ENCODE peak calls at places on chromosomes 5 and 9, in seven cellular contexts. S, H, Y, W, M, I and X are unnamed samples.
A peak's percentile ranks its signal among the peaks of the same experiment; 100 is the strongest.

GRCh38 chr9:122498883-122499288 is 11.7 kb upstream of the OR1J2 start:
- DNase-seq in M (peak; percentile 4), Y (peak; percentile 24), H (peak; percentile 29), I (peak; percentile 78), W (peak; percentile 56), S (peak; percentile 73), X (peak; percentile 66)

GRCh38 chr5:122078116-122078865 is at the start of gene LOX:
- DNase-seq in H (no peak), S (peak; percentile 98), W (no peak), Y (peak; percentile 77), I (peak; percentile 69), M (peak; percentile 87), X (peak; percentile 54)

GRCh38 chr5:64625678-64626077 is 64.6 kb upstream of the SHISAL2B start:
- DNase-seq in S (peak; percentile 28), W (no peak), H (no peak), I (no peak), Y (no peak), M (no peak), X (no peak)

GRCh38 chr5:66820630-66821207 is 224.5 kb downstream of the MAST4 start:
- DNase-seq in I (no peak), S (no peak), H (no peak), M (no peak), Y (no peak), W (no peak), X (no peak)

GRCh38 chr5:134792287-134792686 is 33.7 kb downstream of the DDX46 start:
- DNase-seq in H (no peak), Y (no peak), W (no peak), M (no peak), S (no peak), I (no peak), X (no peak)

GRCh38 chr5:45109636-45110035 is 300.9 kb downstream of the MRPS30 start:
- DNase-seq in S (no peak), W (no peak), H (no peak), I (peak; percentile 42), M (no peak), Y (no peak), X (no peak)

GRCh38 chr9:16062542-16063240 is 509.8 kb downstream of the CCDC171 start:
- DNase-seq in I (no peak), H (peak; percentile 6), W (no peak), S (peak; percentile 88), M (no peak), Y (no peak), X (peak; percentile 97)

GRCh38 chr5:57676228-57677098 is 193.9 kb upstream of the ACTBL2 start:
- DNase-seq in W (no peak), Y (no peak), S (no peak), I (no peak), M (peak; percentile 24), H (no peak), X (peak; percentile 3)

GRCh38 chr5:173633304-173633703 is 16.9 kb upstream of the BOD1 start:
- DNase-seq in M (no peak), Y (no peak), I (no peak), S (no peak), H (no peak), W (no peak), X (no peak)

GRCh38 chr5:4684946-4685345 is 455.2 kb upstream of the ADAMTS16 start:
- DNase-seq in S (no peak), M (no peak), H (no peak), I (no peak), Y (no peak), W (no peak), X (no peak)

GRCh38 chr5:180122875-180123274 is 51.3 kb upstream of the RNF130 start:
- DNase-seq in W (no peak), H (no peak), I (no peak), S (no peak), M (no peak), Y (no peak), X (no peak)

GRCh38 chr9:34992376-34992951 is 2.9 kb downstream of the DNAJB5 start:
- DNase-seq in H (peak; percentile 22), I (no peak), M (peak; percentile 78), S (peak; percentile 94), W (no peak), Y (peak; percentile 8), X (peak; percentile 80)

GRCh38 chr5:60844429-60844890 is 391 bp upstream of the ELOVL7 start:
- DNase-seq in Y (no peak), M (no peak), W (no peak), H (peak; percentile 16), I (peak; percentile 71), S (peak; percentile 41), X (no peak)

GRCh38 chr9:104075801-104076753 is 18.0 kb upstream of the SMC2 start:
- DNase-seq in Y (no peak), W (no peak), M (peak; percentile 10), H (no peak), I (no peak), S (peak; percentile 76), X (peak; percentile 8)

GRCh38 chr9:3001311-3001710 is 157.4 kb upstream of the PUM3 start:
- DNase-seq in I (no peak), H (no peak), Y (no peak), M (no peak), S (peak; percentile 3), W (no peak), X (no peak)

GRCh38 chr9:28365736-28366135 is 792.5 kb upstream of the C9orf72 start:
- DNase-seq in Y (no peak), S (peak; percentile 39), M (no peak), H (no peak), I (no peak), W (no peak), X (no peak)

GRCh38 chr9:136865768-136866103 is 372 bp downstream of the EDF1 start:
- DNase-seq in M (peak; percentile 53), S (peak; percentile 31), I (peak; percentile 39), H (no peak), W (no peak), Y (no peak), X (no peak)

GRCh38 chr9:99964336-99964735 is 57.9 kb downstream of the STX17 start:
- DNase-seq in H (no peak), I (no peak), W (no peak), Y (no peak), S (peak; percentile 17), M (no peak), X (no peak)

GRCh38 chr5:72394688-72395087 is 74.5 kb downstream of the PTCD2 start:
- DNase-seq in Y (peak; percentile 14), H (no peak), W (peak; percentile 16), M (peak; percentile 26), S (peak; percentile 21), I (peak; percentile 28), X (peak; percentile 30)

GRCh38 chr5:13201022-13201421 is 743.5 kb downstream of the DNAH5 start:
- DNase-seq in I (no peak), H (no peak), M (no peak), Y (no peak), W (no peak), S (no peak), X (no peak)

GRCh38 chr9:14323969-14324366 is 10.0 kb upstream of the NFIB start:
- DNase-seq in H (no peak), M (no peak), I (no peak), Y (no peak), S (no peak), W (no peak), X (no peak)

DNA sequence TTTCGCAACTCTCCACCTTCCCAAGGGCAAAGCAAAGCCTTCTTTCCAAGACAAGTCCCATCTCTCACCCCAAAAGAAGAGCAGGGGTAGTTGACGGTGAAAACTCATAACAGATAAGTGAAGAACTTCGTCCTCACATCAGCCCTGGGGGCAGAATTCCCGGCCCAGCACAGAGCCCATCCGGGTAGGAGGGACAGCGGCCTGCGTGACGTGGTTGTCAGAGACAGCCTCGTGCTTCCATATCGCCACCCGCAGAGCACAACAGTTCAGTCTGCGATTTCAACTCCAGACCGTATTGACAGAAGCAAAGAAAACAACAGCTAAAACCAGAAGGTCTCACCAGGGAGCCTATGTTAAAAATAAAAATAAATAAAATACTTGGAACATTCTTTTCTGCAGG is 273.2 kb downstream of the SYK start:
- DNase-seq in H (no peak), W (no peak), S (no peak), Y (no peak), M (no peak), I (no peak), X (no peak)
- TF ChIP-seq EZH2phosphoT487 in H (no peak), W (no peak), S (no peak), Y (no peak), M (no peak), I (no peak), X (no peak)

GRCh38 chr5:493758-494157 is 30.5 kb downstream of the SLC9A3 start:
- DNase-seq in S (no peak), I (no peak), Y (no peak), W (no peak), M (no peak), H (no peak), X (no peak)

GRCh38 chr5:491856-492155 is 32.4 kb downstream of the SLC9A3 start:
- DNase-seq in S (no peak), Y (no peak), W (no peak), M (no peak), I (no peak), H (no peak), X (no peak)

GRCh38 chr5:492314-492893 is 31.8 kb downstream of the SLC9A3 start:
- DNase-seq in M (no peak), Y (no peak), S (no peak), I (no peak), W (no peak), H (no peak), X (no peak)

GRCh38 chr5:494667-495255 is 29.5 kb downstream of the SLC9A3 start:
- DNase-seq in Y (no peak), H (no peak), S (no peak), W (no peak), I (no peak), M (no peak), X (no peak)

GRCh38 chr5:493251-493701 is 31.0 kb downstream of the SLC9A3 start:
- DNase-seq in I (no peak), S (peak; percentile 60), Y (no peak), W (no peak), M (no peak), H (no peak), X (no peak)
- TF ChIP-seq EZH2 in I (no peak), S (no peak), Y (peak; percentile 45), W (no peak), M (no peak), H (no peak), X (no peak)

GRCh38 chr9:134770972-134771971 is 109.3 kb upstream of the FCN2 start:
- DNase-seq in M (no peak), Y (peak; percentile 27), S (no peak), H (no peak), I (no peak), W (no peak), X (no peak)
- H3K4me2 ChIP-seq in M (no peak overlapping the region), Y (no peak overlapping the region), S (no peak overlapping the region), H (no peak overlapping the region), I (no peak overlapping the region), W (no peak overlapping the region), X (no peak overlapping the region)

DNA sequence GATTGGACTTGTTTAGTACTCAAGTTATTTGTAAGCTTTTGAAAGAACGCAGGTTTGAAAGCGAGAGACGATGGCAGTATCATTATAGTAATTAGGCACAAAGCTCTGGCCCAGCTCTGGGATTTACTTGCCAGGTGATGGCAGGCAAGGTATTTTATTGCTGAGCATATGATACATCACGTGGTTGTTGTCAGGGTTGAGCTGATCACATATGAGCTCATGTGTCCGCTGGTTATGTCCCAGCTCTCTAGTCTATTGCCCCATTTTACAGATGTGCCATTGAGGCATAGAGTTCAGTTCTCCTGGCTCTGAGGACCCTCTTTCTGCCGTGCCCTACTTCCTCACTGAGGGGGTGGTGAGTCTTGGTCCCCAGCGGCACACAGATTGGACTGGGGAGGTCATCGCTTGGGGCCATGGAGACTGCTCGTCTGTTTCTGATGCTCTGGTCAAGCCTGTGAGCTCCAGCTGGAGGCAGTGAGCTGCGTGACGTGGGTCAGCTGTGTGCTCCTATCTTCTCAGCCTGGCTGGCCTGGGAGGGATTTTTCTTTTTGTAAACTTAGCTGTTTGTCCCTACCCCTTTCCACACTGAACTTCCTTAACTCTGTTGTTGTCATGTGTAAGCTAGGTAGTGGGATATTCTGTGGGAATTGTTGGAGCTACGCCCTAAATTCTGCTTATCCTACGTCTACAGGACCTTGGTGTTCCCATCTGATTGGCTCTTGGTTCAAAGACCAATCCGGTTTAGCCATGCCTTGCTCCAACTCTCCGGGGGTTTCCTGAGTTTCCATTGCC is 2.2 kb downstream of the NXNL2 start:
- DNase-seq in H (no peak), Y (no peak), I (no peak), S (no peak), M (no peak), W (no peak), X (no peak)
- TF ChIP-seq EZH2phosphoT487 in H (no peak), Y (no peak), I (no peak), S (no peak), M (no peak), W (no peak), X (no peak)